ENCODE peak calls at places on chromosomes 3 and 15, in ten cellular contexts. One of them, this sample, is unnamed.

GRCh38 chr3:141360888-141361598 is 7.3 kb upstream of the ZBTB38 start:
- DNase-seq in T-cell: no peak
- DNase-seq in globus pallidus: peak; percentile 79
- DNase-seq in activated CD4-positive, alpha-beta T cell treated with anti-CD3 and anti-CD28 coated beads, Interleukin-2, amount 10 ng/mL, durations not matched to agents 24 days and 14 days: peak; percentile 73
- DNase-seq in stimulated activated CD8-positive, alpha-beta memory T cell treated with anti-CD3 and anti-CD28 coated beads, Interleukin-12 subunit alpha, Interleukin-12 subunit beta, amount 100 ng/mL, for 4 hours: no peak
- DNase-seq in NCI-H1092 treated with DMSO at 0.1 percent for 48 hours: peak; percentile 53
- DNase-seq in IMR-90: peak; percentile 90
- DNase-seq in heart right ventricle: peak; percentile 46
- DNase-seq in CD8-positive, alpha-beta T cell: no peak
- DNase-seq in EH: peak; percentile 99
- DNase-seq in this sample: peak; percentile 93

GRCh38 chr3:124121379-124122336 is 129.7 kb upstream of the ROPN1 start:
- DNase-seq in CD8-positive, alpha-beta T cell: no peak
- DNase-seq in heart right ventricle: no peak
- DNase-seq in stimulated activated CD8-positive, alpha-beta memory T cell treated with anti-CD3 and anti-CD28 coated beads, Interleukin-12 subunit alpha, Interleukin-12 subunit beta, amount 100 ng/mL, for 4 hours: no peak
- DNase-seq in globus pallidus: no peak
- DNase-seq in activated CD4-positive, alpha-beta T cell treated with anti-CD3 and anti-CD28 coated beads, Interleukin-2, amount 10 ng/mL, durations not matched to agents 24 days and 14 days: no peak
- DNase-seq in IMR-90: no peak
- DNase-seq in T-cell: no peak
- DNase-seq in NCI-H1092 treated with DMSO at 0.1 percent for 48 hours: peak; percentile 5
- DNase-seq in EH: no peak
- DNase-seq in this sample: no peak

GRCh38 chr3:179430277-179430870 is 20.9 kb downstream of the GNB4 start:
- DNase-seq in EH: peak; percentile 10
- DNase-seq in heart right ventricle: no peak
- DNase-seq in IMR-90: no peak
- DNase-seq in T-cell: no peak
- DNase-seq in stimulated activated CD8-positive, alpha-beta memory T cell treated with anti-CD3 and anti-CD28 coated beads, Interleukin-12 subunit alpha, Interleukin-12 subunit beta, amount 100 ng/mL, for 4 hours: no peak
- DNase-seq in globus pallidus: no peak
- DNase-seq in CD8-positive, alpha-beta T cell: no peak
- DNase-seq in activated CD4-positive, alpha-beta T cell treated with anti-CD3 and anti-CD28 coated beads, Interleukin-2, amount 10 ng/mL, durations not matched to agents 24 days and 14 days: no peak
- DNase-seq in NCI-H1092 treated with DMSO at 0.1 percent for 48 hours: no peak
- DNase-seq in this sample: no peak

GRCh38 chr15:43095243-43095642 is 10.6 kb downstream of the UBR1 start:
- DNase-seq in NCI-H1092 treated with DMSO at 0.1 percent for 48 hours: no peak
- DNase-seq in globus pallidus: no peak
- DNase-seq in T-cell: no peak
- DNase-seq in stimulated activated CD8-positive, alpha-beta memory T cell treated with anti-CD3 and anti-CD28 coated beads, Interleukin-12 subunit alpha, Interleukin-12 subunit beta, amount 100 ng/mL, for 4 hours: no peak
- DNase-seq in CD8-positive, alpha-beta T cell: no peak
- DNase-seq in EH: peak; percentile 53
- DNase-seq in heart right ventricle: no peak
- DNase-seq in activated CD4-positive, alpha-beta T cell treated with anti-CD3 and anti-CD28 coated beads, Interleukin-2, amount 10 ng/mL, durations not matched to agents 24 days and 14 days: no peak
- DNase-seq in IMR-90: peak; percentile 71
- DNase-seq in this sample: peak; percentile 28

GRCh38 chr3:4977889-4978258 is 1.4 kb upstream of the BHLHE40 start:
- DNase-seq in EH: no peak
- DNase-seq in globus pallidus: no peak
- DNase-seq in stimulated activated CD8-positive, alpha-beta memory T cell treated with anti-CD3 and anti-CD28 coated beads, Interleukin-12 subunit alpha, Interleukin-12 subunit beta, amount 100 ng/mL, for 4 hours: no peak
- DNase-seq in activated CD4-positive, alpha-beta T cell treated with anti-CD3 and anti-CD28 coated beads, Interleukin-2, amount 10 ng/mL, durations not matched to agents 24 days and 14 days: no peak
- DNase-seq in T-cell: peak; percentile 19
- DNase-seq in heart right ventricle: no peak
- DNase-seq in CD8-positive, alpha-beta T cell: no peak
- DNase-seq in IMR-90: no peak
- DNase-seq in NCI-H1092 treated with DMSO at 0.1 percent for 48 hours: no peak
- DNase-seq in this sample: no peak

GRCh38 chr3:140242818-140243276 is 307.9 kb downstream of the CLSTN2 start:
- DNase-seq in heart right ventricle: no peak
- DNase-seq in EH: no peak
- DNase-seq in globus pallidus: no peak
- DNase-seq in T-cell: no peak
- DNase-seq in stimulated activated CD8-positive, alpha-beta memory T cell treated with anti-CD3 and anti-CD28 coated beads, Interleukin-12 subunit alpha, Interleukin-12 subunit beta, amount 100 ng/mL, for 4 hours: no peak
- DNase-seq in NCI-H1092 treated with DMSO at 0.1 percent for 48 hours: peak; percentile 6
- DNase-seq in CD8-positive, alpha-beta T cell: no peak
- DNase-seq in IMR-90: no peak
- DNase-seq in activated CD4-positive, alpha-beta T cell treated with anti-CD3 and anti-CD28 coated beads, Interleukin-2, amount 10 ng/mL, durations not matched to agents 24 days and 14 days: no peak
- DNase-seq in this sample: peak; percentile 53

GRCh38 chr15:101058735-101059134 is 139.6 kb downstream of the LRRK1 start:
- DNase-seq in stimulated activated CD8-positive, alpha-beta memory T cell treated with anti-CD3 and anti-CD28 coated beads, Interleukin-12 subunit alpha, Interleukin-12 subunit beta, amount 100 ng/mL, for 4 hours: no peak
- DNase-seq in CD8-positive, alpha-beta T cell: no peak
- DNase-seq in activated CD4-positive, alpha-beta T cell treated with anti-CD3 and anti-CD28 coated beads, Interleukin-2, amount 10 ng/mL, durations not matched to agents 24 days and 14 days: no peak
- DNase-seq in NCI-H1092 treated with DMSO at 0.1 percent for 48 hours: no peak
- DNase-seq in T-cell: no peak
- DNase-seq in globus pallidus: no peak
- DNase-seq in heart right ventricle: no peak
- DNase-seq in EH: no peak
- DNase-seq in IMR-90: no peak
- DNase-seq in this sample: no peak

GRCh38 chr3:101823525-101823924 is 25.8 kb upstream of the NFKBIZ start:
- DNase-seq in globus pallidus: no peak
- DNase-seq in EH: peak; percentile 23
- DNase-seq in T-cell: no peak
- DNase-seq in activated CD4-positive, alpha-beta T cell treated with anti-CD3 and anti-CD28 coated beads, Interleukin-2, amount 10 ng/mL, durations not matched to agents 24 days and 14 days: no peak
- DNase-seq in NCI-H1092 treated with DMSO at 0.1 percent for 48 hours: no peak
- DNase-seq in stimulated activated CD8-positive, alpha-beta memory T cell treated with anti-CD3 and anti-CD28 coated beads, Interleukin-12 subunit alpha, Interleukin-12 subunit beta, amount 100 ng/mL, for 4 hours: no peak
- DNase-seq in heart right ventricle: no peak
- DNase-seq in IMR-90: no peak
- DNase-seq in CD8-positive, alpha-beta T cell: no peak
- DNase-seq in this sample: no peak

GRCh38 chr3:50450135-50450911 is 53.1 kb downstream of the CACNA2D2 start:
- DNase-seq in NCI-H1092 treated with DMSO at 0.1 percent for 48 hours: peak; percentile 56
- DNase-seq in activated CD4-positive, alpha-beta T cell treated with anti-CD3 and anti-CD28 coated beads, Interleukin-2, amount 10 ng/mL, durations not matched to agents 24 days and 14 days: peak; percentile 92
- DNase-seq in globus pallidus: peak; percentile 33
- DNase-seq in stimulated activated CD8-positive, alpha-beta memory T cell treated with anti-CD3 and anti-CD28 coated beads, Interleukin-12 subunit alpha, Interleukin-12 subunit beta, amount 100 ng/mL, for 4 hours: peak; percentile 42
- DNase-seq in EH: peak; percentile 17
- DNase-seq in IMR-90: peak; percentile 15
- DNase-seq in T-cell: peak; percentile 65
- DNase-seq in heart right ventricle: peak; percentile 67
- DNase-seq in CD8-positive, alpha-beta T cell: peak; percentile 70
- DNase-seq in this sample: peak; percentile 78

GRCh38 chr15:65869127-65869953 is at the start of gene RAB11A:
- DNase-seq in EH: peak; percentile 97
- DNase-seq in T-cell: peak; percentile 90
- DNase-seq in activated CD4-positive, alpha-beta T cell treated with anti-CD3 and anti-CD28 coated beads, Interleukin-2, amount 10 ng/mL, durations not matched to agents 24 days and 14 days: peak; percentile 98
- DNase-seq in stimulated activated CD8-positive, alpha-beta memory T cell treated with anti-CD3 and anti-CD28 coated beads, Interleukin-12 subunit alpha, Interleukin-12 subunit beta, amount 100 ng/mL, for 4 hours: peak; percentile 93
- DNase-seq in heart right ventricle: peak; percentile 95
- DNase-seq in CD8-positive, alpha-beta T cell: peak; percentile 94
- DNase-seq in globus pallidus: peak; percentile 98
- DNase-seq in NCI-H1092 treated with DMSO at 0.1 percent for 48 hours: peak; percentile 91
- DNase-seq in IMR-90: peak; percentile 96
- DNase-seq in this sample: peak; percentile 97

GRCh38 chr3:154188416-154188815 is 67.2 kb downstream of the ARHGEF26 start:
- DNase-seq in heart right ventricle: no peak
- DNase-seq in NCI-H1092 treated with DMSO at 0.1 percent for 48 hours: no peak
- DNase-seq in IMR-90: no peak
- DNase-seq in globus pallidus: no peak
- DNase-seq in CD8-positive, alpha-beta T cell: no peak
- DNase-seq in T-cell: no peak
- DNase-seq in stimulated activated CD8-positive, alpha-beta memory T cell treated with anti-CD3 and anti-CD28 coated beads, Interleukin-12 subunit alpha, Interleukin-12 subunit beta, amount 100 ng/mL, for 4 hours: no peak
- DNase-seq in EH: no peak
- DNase-seq in activated CD4-positive, alpha-beta T cell treated with anti-CD3 and anti-CD28 coated beads, Interleukin-2, amount 10 ng/mL, durations not matched to agents 24 days and 14 days: no peak
- DNase-seq in this sample: no peak

GRCh38 chr3:156602424-156602823 is 47.5 kb upstream of the SSR3 start:
- DNase-seq in T-cell: no peak
- DNase-seq in NCI-H1092 treated with DMSO at 0.1 percent for 48 hours: no peak
- DNase-seq in EH: no peak
- DNase-seq in CD8-positive, alpha-beta T cell: no peak
- DNase-seq in IMR-90: no peak
- DNase-seq in globus pallidus: no peak
- DNase-seq in activated CD4-positive, alpha-beta T cell treated with anti-CD3 and anti-CD28 coated beads, Interleukin-2, amount 10 ng/mL, durations not matched to agents 24 days and 14 days: peak; percentile 70
- DNase-seq in heart right ventricle: no peak
- DNase-seq in stimulated activated CD8-positive, alpha-beta memory T cell treated with anti-CD3 and anti-CD28 coated beads, Interleukin-12 subunit alpha, Interleukin-12 subunit beta, amount 100 ng/mL, for 4 hours: no peak
- DNase-seq in this sample: peak; percentile 56

GRCh38 chr15:73328149-73328820 is 40.5 kb downstream of the HCN4 start:
- DNase-seq in NCI-H1092 treated with DMSO at 0.1 percent for 48 hours: no peak
- DNase-seq in EH: no peak
- DNase-seq in heart right ventricle: no peak
- DNase-seq in CD8-positive, alpha-beta T cell: no peak
- DNase-seq in IMR-90: no peak
- DNase-seq in T-cell: no peak
- DNase-seq in stimulated activated CD8-positive, alpha-beta memory T cell treated with anti-CD3 and anti-CD28 coated beads, Interleukin-12 subunit alpha, Interleukin-12 subunit beta, amount 100 ng/mL, for 4 hours: no peak
- DNase-seq in globus pallidus: no peak
- DNase-seq in activated CD4-positive, alpha-beta T cell treated with anti-CD3 and anti-CD28 coated beads, Interleukin-2, amount 10 ng/mL, durations not matched to agents 24 days and 14 days: no peak
- DNase-seq in this sample: no peak

GRCh38 chr15:57785039-57785438 is 78.5 kb downstream of the POLR2M start:
- DNase-seq in EH: no peak
- DNase-seq in globus pallidus: no peak
- DNase-seq in NCI-H1092 treated with DMSO at 0.1 percent for 48 hours: no peak
- DNase-seq in CD8-positive, alpha-beta T cell: no peak
- DNase-seq in activated CD4-positive, alpha-beta T cell treated with anti-CD3 and anti-CD28 coated beads, Interleukin-2, amount 10 ng/mL, durations not matched to agents 24 days and 14 days: no peak
- DNase-seq in IMR-90: no peak
- DNase-seq in stimulated activated CD8-positive, alpha-beta memory T cell treated with anti-CD3 and anti-CD28 coated beads, Interleukin-12 subunit alpha, Interleukin-12 subunit beta, amount 100 ng/mL, for 4 hours: no peak
- DNase-seq in heart right ventricle: no peak
- DNase-seq in T-cell: no peak
- DNase-seq in this sample: no peak

GRCh38 chr3:186105543-186105942 is 3.3 kb downstream of the ETV5 start:
- DNase-seq in heart right ventricle: no peak
- DNase-seq in EH: no peak
- DNase-seq in T-cell: no peak
- DNase-seq in activated CD4-positive, alpha-beta T cell treated with anti-CD3 and anti-CD28 coated beads, Interleukin-2, amount 10 ng/mL, durations not matched to agents 24 days and 14 days: no peak
- DNase-seq in stimulated activated CD8-positive, alpha-beta memory T cell treated with anti-CD3 and anti-CD28 coated beads, Interleukin-12 subunit alpha, Interleukin-12 subunit beta, amount 100 ng/mL, for 4 hours: no peak
- DNase-seq in globus pallidus: no peak
- DNase-seq in CD8-positive, alpha-beta T cell: no peak
- DNase-seq in IMR-90: no peak
- DNase-seq in NCI-H1092 treated with DMSO at 0.1 percent for 48 hours: no peak
- DNase-seq in this sample: no peak

GRCh38 chr3:154931484-154931883 is 148.6 kb upstream of the MME start:
- DNase-seq in IMR-90: peak; percentile 79
- DNase-seq in heart right ventricle: no peak
- DNase-seq in stimulated activated CD8-positive, alpha-beta memory T cell treated with anti-CD3 and anti-CD28 coated beads, Interleukin-12 subunit alpha, Interleukin-12 subunit beta, amount 100 ng/mL, for 4 hours: no peak
- DNase-seq in T-cell: no peak
- DNase-seq in activated CD4-positive, alpha-beta T cell treated with anti-CD3 and anti-CD28 coated beads, Interleukin-2, amount 10 ng/mL, durations not matched to agents 24 days and 14 days: no peak
- DNase-seq in EH: peak; percentile 81
- DNase-seq in CD8-positive, alpha-beta T cell: no peak
- DNase-seq in globus pallidus: no peak
- DNase-seq in NCI-H1092 treated with DMSO at 0.1 percent for 48 hours: no peak
- DNase-seq in this sample: peak; percentile 25